ENCODE peak calls at places on chromosomes 3 and 15, in five cellular contexts. V, G, R, H and J are unnamed samples.

GRCh38 chr3:111277226-111277625 is 205.6 kb downstream of the NECTIN3 start:
- DNase-seq in H (no peak), V (no peak), G (no peak), R (peak), J (no peak)

GRCh38 chr15:49315543-49315942 is 107.5 kb upstream of the FGF7 start:
- DNase-seq in H (no peak), V (no peak), R (peak), G (no peak), J (no peak)

GRCh38 chr3:29515451-29515850 is 234.6 kb downstream of the RBMS3 start:
- DNase-seq in R (no peak), G (no peak), H (no peak), V (peak), J (no peak)

GRCh38 chr15:36943496-36944361 is 156.6 kb downstream of the MEIS2 start:
- DNase-seq in V (no peak), G (no peak), H (no peak), R (peak), J (no peak)

GRCh38 chr15:78415284-78415683 is 22.7 kb upstream of the IREB2 start:
- DNase-seq in R (peak), V (peak), H (no peak), G (no peak), J (no peak)

GRCh38 chr3:13704174-13704573 is 155.2 kb downstream of the FBLN2 start:
- DNase-seq in R (no peak), V (no peak), H (no peak), G (no peak), J (no peak)

GRCh38 chr15:39156636-39157255 is 424.1 kb upstream of the THBS1 start:
- DNase-seq in G (no peak), R (no peak), H (no peak), V (no peak), J (no peak)

GRCh38 chr15:31484986-31485385 is 158.4 kb downstream of the KLF13 start:
- DNase-seq in G (no peak), V (no peak), R (no peak), H (no peak), J (no peak)